ENCODE peak calls at places on chromosomes 11 and 22, in four cellular contexts. U is K562, V is GM12878, T is IMR-90. E is an unnamed sample.
A peak's percentile ranks its signal among the peaks of the same experiment; 100 is the strongest.

GRCh38 chr11:61613051-61613450 is 32.2 kb upstream of the SYT7 start:
- DNase-seq in U (no peak), V (no peak), T (no peak), E (no peak)

GRCh38 chr11:62324738-62325556 is 12.3 kb upstream of the ASRGL1 start:
- DNase-seq in U (peak; percentile 79), V (no peak), T (peak; percentile 18), E (peak; percentile 41)

GRCh38 chr11:101133190-101133589 is 3.6 kb upstream of the PGR start:
- DNase-seq in U (no peak), V (no peak), T (no peak), E (no peak)

GRCh38 chr11:11558352-11558751 is 63.5 kb downstream of the GALNT18 start:
- DNase-seq in U (no peak), V (no peak), T (no peak), E (no peak)

GRCh38 chr11:11416917-11417316 is 63.9 kb upstream of the CSNK2A3 start:
- DNase-seq in U (no peak), V (no peak), T (peak; percentile 65), E (no peak)

GRCh38 chr11:75301131-75301530 is 50.3 kb downstream of the ARRB1 start:
- DNase-seq in U (no peak), V (no peak), T (no peak), E (no peak)

GRCh38 chr11:114167355-114168085 is 108.0 kb downstream of the ZBTB16 start:
- DNase-seq in U (no peak), V (no peak), T (no peak), E (no peak)

GRCh38 chr11:67290801-67291200 is 1.7 kb downstream of the ANKRD13D start:
- DNase-seq in U (no peak), V (no peak), T (no peak), E (no peak)

GRCh38 chr11:43812471-43812870 is 68.2 kb upstream of the ALKBH3 start:
- DNase-seq in U (no peak), V (no peak), T (no peak), E (no peak)

GRCh38 chr22:39280250-39280649 is 35.5 kb upstream of the PDGFB start:
- DNase-seq in U (no peak), V (no peak), T (no peak), E (no peak)

GRCh38 chr22:39283312-39284141 is 35.9 kb downstream of the RPL3 start:
- DNase-seq in U (peak; percentile 92), V (no peak), T (peak; percentile 26), E (no peak)

GRCh38 chr22:39279170-39279850 is 34.5 kb upstream of the PDGFB start:
- DNase-seq in U (no peak), V (no peak), T (no peak), E (no peak)

GRCh38 chr22:39282642-39283311 is 36.6 kb downstream of the RPL3 start:
- DNase-seq in U (no peak), V (no peak), T (no peak), E (no peak)

DNA sequence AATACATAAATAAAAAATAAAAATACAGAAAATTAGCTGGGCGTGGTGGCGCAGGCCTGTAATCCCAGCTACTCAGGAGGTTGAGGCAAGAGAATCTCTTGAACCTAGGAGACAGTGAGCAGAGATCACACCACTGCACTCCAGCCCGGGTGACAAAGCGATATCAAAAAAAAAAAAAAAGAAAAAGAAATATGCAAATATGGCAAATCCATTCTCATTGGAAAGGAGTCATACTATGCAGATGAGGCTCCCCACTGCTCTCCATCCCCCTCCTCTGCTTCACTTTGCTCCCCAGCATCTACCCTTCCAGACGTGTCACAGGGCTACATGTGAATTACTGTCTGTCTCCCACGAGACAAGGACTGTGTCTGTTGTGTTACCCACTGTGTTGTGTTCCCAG is 36.3 kb upstream of the PDGFB start:
- DNase-seq in U (no peak), V (no peak), T (no peak), E (no peak)
- TF ChIP-seq CEBPB in U (no peak), V (no peak), T (no peak), E (no peak)

DNA sequence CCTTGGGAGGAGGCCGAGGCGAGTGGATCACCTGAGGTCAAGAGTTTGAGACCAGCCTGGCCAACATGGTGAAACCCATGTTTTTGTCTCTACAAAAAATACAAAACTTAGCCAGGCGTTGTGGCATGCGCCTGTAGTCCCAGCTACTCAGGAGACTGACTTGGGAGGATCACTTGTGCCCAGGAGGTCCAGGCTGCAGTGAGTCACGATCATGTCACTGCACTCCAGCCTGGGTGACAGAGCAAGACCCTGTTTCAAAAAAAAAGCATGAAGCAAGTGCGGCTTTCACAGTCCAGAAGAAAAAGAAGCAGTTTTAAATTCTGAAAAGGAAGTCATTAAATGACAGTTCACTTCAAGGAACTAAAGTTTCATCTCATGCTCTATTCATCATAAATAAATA is 7.1 kb upstream of the LTO1 start:
- DNase-seq in U (no peak), V (no peak), T (no peak), E (no peak)
- TF ChIP-seq CHD1 in U (no peak), V (no peak), T (no peak), E (no peak)

DNA sequence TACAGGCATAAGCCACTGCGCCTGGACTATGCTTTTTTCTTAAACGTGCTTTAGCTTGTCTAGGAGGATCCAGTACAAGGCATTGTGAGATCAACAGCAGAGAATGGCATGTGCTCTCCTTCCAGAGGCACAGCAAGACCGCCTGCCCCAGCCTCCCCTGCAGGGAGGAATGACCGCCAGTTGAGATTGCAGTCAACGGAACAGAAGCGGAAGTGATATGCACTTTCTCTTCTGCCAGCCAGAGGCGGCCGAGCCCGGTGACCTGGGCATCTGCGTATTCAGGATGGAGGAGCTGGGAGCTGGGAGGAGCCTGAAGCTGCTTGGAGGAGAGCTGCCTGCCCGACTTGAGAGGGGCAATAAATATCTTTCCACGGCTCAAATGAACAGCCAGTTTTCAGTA is 243.0 kb downstream of the CTTN start:
- DNase-seq in U (no peak), V (no peak), T (no peak), E (no peak)
- TF ChIP-seq CEBPB in U (no peak), V (no peak), T (no peak), E (no peak)

DNA sequence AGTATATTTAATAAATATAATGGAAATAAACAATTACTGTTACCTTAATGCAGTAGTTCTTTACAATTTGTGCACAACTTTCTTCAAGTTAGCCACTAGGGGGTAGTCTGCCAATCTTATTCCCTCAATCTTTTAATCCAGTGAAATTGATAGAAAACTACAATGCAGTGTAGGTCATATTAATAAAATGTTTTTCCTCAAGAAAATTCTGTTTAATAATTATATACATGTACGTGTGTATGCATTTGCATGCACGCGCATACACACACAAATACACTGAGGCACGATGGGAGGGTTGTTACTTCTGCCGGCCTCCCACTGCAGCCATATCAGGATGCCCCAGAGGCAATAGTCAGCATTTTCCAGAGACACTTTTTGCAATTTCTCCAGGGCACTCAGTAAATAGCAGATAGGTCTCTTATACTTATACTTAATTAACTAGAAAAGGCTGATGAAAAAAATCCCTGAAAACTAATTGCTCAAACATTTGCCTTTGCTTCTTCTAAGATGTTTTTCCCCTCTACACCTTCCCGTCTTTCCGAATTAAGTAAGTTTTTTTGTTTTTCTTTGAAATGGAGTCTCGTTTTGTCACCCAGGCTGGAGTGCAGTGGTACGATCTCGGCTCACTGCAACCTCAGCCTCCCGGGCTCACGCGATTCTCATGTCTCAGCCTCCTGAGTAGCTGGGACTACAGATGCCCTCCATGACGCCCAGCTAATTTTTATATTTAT is 3.1 kb downstream of the GAB2 start:
- DNase-seq in U (no peak), V (no peak), T (peak; percentile 43), E (no peak)
- TF ChIP-seq CHD1 in U (no peak), V (no peak), T (no peak), E (no peak)

E was measured in H1.